ENCODE peak calls at places on chromosomes 16 and 17, in four cellular contexts. R is lower leg skin, W is choroid plexus epithelial cell, O is naive B cell. P is an unnamed sample.

GRCh38 chr16:85829751-85830445 is 30.4 kb downstream of the COX4I1 start:
- DNase-seq in W (no peak), O (no peak), R (no peak), P (no peak)

GRCh38 chr17:43356999-43357398 is 41.8 kb upstream of the ARL4D start:
- DNase-seq in W (peak), R (no peak), O (no peak), P (no peak)

GRCh38 chr17:76793775-76794174 is 55.9 kb downstream of the MFSD11 start:
- DNase-seq in W (peak), O (no peak), R (no peak), P (no peak)

GRCh38 chr17:1731194-1731506 is 6.6 kb downstream of the WDR81 start:
- DNase-seq in O (no peak), W (no peak), R (no peak), P (no peak)

GRCh38 chr16:82671743-82672142 is 45.0 kb downstream of the CDH13 start:
- DNase-seq in R (no peak), W (no peak), O (no peak), P (no peak)

GRCh38 chr16:1497014-1497598 is 3.9 kb downstream of the TELO2 start:
- DNase-seq in R (no peak), W (no peak), O (no peak), P (no peak)

GRCh38 chr17:63446981-63447687 is 1.0 kb upstream of the CYB561 start:
- DNase-seq in O (peak), W (no peak), R (peak), P (peak)

GRCh38 chr16:66979011-66979717 is 9.2 kb upstream of the CES4A start:
- DNase-seq in W (peak), O (no peak), R (peak), P (no peak)

GRCh38 chr17:59357929-59358328 is 26.5 kb downstream of the YPEL2 start:
- DNase-seq in O (no peak), R (no peak), W (peak), P (no peak)

GRCh38 chr17:35241520-35241919 is 1.4 kb upstream of the SLFN5 start:
- DNase-seq in O (no peak), W (no peak), R (no peak), P (no peak)

GRCh38 chr16:52471650-52472370 is 75.1 kb downstream of the TOX3 start:
- DNase-seq in O (no peak), R (no peak), W (no peak), P (no peak)

GRCh38 chr16:9966569-9967157 is 215.6 kb downstream of the GRIN2A start:
- DNase-seq in R (no peak), W (no peak), O (no peak), P (no peak)

P was measured in glomerular endothelial cell.